ENCODE peak calls at places on chromosomes 16 and 17, in eight cellular contexts. I, Y, W, P, D, M, E and A are unnamed samples.

GRCh38 chr16:81720973-81721907 is 57.9 kb upstream of the PLCG2 start:
- DNase-seq in I (no peak), Y (peak), W (no peak), P (no peak), D (no peak), M (no peak), E (no peak), A (no peak)

GRCh38 chr17:79997004-79997673 is 38.5 kb downstream of the TBC1D16 start:
- DNase-seq in I (peak), Y (no peak), W (no peak), P (peak), D (no peak), M (no peak), E (no peak), A (no peak)

GRCh38 chr17:52157161-52157560 is 1.4 kb downstream of the CA10 start:
- DNase-seq in I (no peak), Y (no peak), W (no peak), P (no peak), D (no peak), M (no peak), E (no peak), A (no peak)

GRCh38 chr17:67377727-67378443 is 804 bp downstream of the PITPNC1 start:
- DNase-seq in I (peak), Y (no peak), W (peak), P (peak), D (peak), M (no peak), E (no peak), A (no peak)

GRCh38 chr17:69425978-69426377 is 11.5 kb downstream of the MAP2K6 start:
- DNase-seq in I (no peak), Y (no peak), W (no peak), P (no peak), D (no peak), M (no peak), E (no peak), A (no peak)

GRCh38 chr17:30363715-30364202 is 15.0 kb upstream of the CPD start:
- DNase-seq in I (peak), Y (peak), W (no peak), P (peak), D (no peak), M (peak), E (no peak), A (peak)

GRCh38 chr17:57597531-57598453 is 147.3 kb downstream of the CCDC182 start:
- DNase-seq in I (peak), Y (peak), W (peak), P (no peak), D (peak), M (peak), E (peak), A (peak)

GRCh38 chr16:78648517-78648916 is 549.1 kb downstream of the WWOX start:
- DNase-seq in I (no peak), Y (no peak), W (no peak), P (no peak), D (no peak), M (no peak), E (peak), A (peak)

GRCh38 chr16:17246974-17247718 is 223.6 kb downstream of the XYLT1 start:
- DNase-seq in I (no peak), Y (no peak), W (no peak), P (no peak), D (no peak), M (no peak), E (no peak), A (no peak)

GRCh38 chr17:41002814-41003213 is 3.1 kb upstream of the KRTAP3-2 start:
- DNase-seq in I (no peak), Y (no peak), W (no peak), P (no peak), D (no peak), M (no peak), E (no peak), A (peak)

GRCh38 chr17:78661092-78661770 is 84.0 kb upstream of the DNAH17 start:
- DNase-seq in I (no peak), Y (no peak), W (peak), P (no peak), D (no peak), M (no peak), E (no peak), A (no peak)

GRCh38 chr16:80804061-80804450 is 342 bp downstream of the CDYL2 start:
- DNase-seq in I (peak), Y (peak), W (no peak), P (peak), D (no peak), M (peak), E (peak), A (peak)

GRCh38 chr16:81798311-81799137 is 19.4 kb downstream of the PLCG2 start:
- DNase-seq in I (no peak), Y (no peak), W (no peak), P (peak), D (no peak), M (no peak), E (no peak), A (no peak)

GRCh38 chr16:74107795-74108610 is 188.6 kb upstream of the PSMD7 start:
- DNase-seq in I (peak), Y (no peak), W (peak), P (peak), D (peak), M (no peak), E (peak), A (no peak)

GRCh38 chr17:8072727-8073461 is 14.6 kb downstream of the ALOX12B start:
- DNase-seq in I (peak), Y (no peak), W (no peak), P (no peak), D (peak), M (no peak), E (no peak), A (no peak)

GRCh38 chr16:65936096-65936495 is 430.4 kb upstream of the CDH5 start:
- DNase-seq in I (no peak), Y (peak), W (no peak), P (no peak), D (no peak), M (no peak), E (no peak), A (no peak)

GRCh38 chr16:11742041-11742535 is 569 bp downstream of the TXNDC11 start:
- DNase-seq in I (peak), Y (no peak), W (peak), P (peak), D (no peak), M (no peak), E (peak), A (no peak)

GRCh38 chr16:48121276-48121675 is 34.5 kb downstream of the ABCC12 start:
- DNase-seq in I (no peak), Y (no peak), W (no peak), P (no peak), D (no peak), M (no peak), E (no peak), A (no peak)

GRCh38 chr16:67926181-67926742 is 5.4 kb downstream of the CTRL start:
- DNase-seq in I (no peak), Y (no peak), W (no peak), P (no peak), D (no peak), M (no peak), E (peak), A (no peak)

GRCh38 chr16:88789593-88789992 is 4.6 kb upstream of the PIEZO1 start:
- DNase-seq in I (no peak), Y (no peak), W (no peak), P (no peak), D (no peak), M (no peak), E (no peak), A (no peak)

GRCh38 chr17:57424777-57425188 is 168.5 kb downstream of the MSI2 start:
- DNase-seq in I (no peak), Y (no peak), W (no peak), P (no peak), D (peak), M (no peak), E (no peak), A (no peak)

GRCh38 chr16:59993101-59993500 is 1259.0 kb upstream of the GOT2 start:
- DNase-seq in I (no peak), Y (no peak), W (no peak), P (no peak), D (no peak), M (no peak), E (no peak), A (no peak)

GRCh38 chr17:63446981-63447687 is 1.0 kb upstream of the CYB561 start:
- DNase-seq in I (peak), Y (no peak), W (peak), P (peak), D (no peak), M (no peak), E (no peak), A (no peak)

GRCh38 chr17:80760501-80760900 is 215.9 kb downstream of the RPTOR start:
- DNase-seq in I (no peak), Y (no peak), W (no peak), P (no peak), D (no peak), M (no peak), E (no peak), A (no peak)

GRCh38 chr16:23301251-23302044 is 654 bp upstream of the SCNN1B start:
- DNase-seq in I (no peak), Y (no peak), W (no peak), P (no peak), D (no peak), M (no peak), E (no peak), A (no peak)

GRCh38 chr16:17930280-17930679 is 406.3 kb downstream of the NPIPA8 start:
- DNase-seq in I (no peak), Y (no peak), W (no peak), P (no peak), D (no peak), M (no peak), E (no peak), A (no peak)

GRCh38 chr17:63071797-63072196 is 105.8 kb downstream of the TANC2 start:
- DNase-seq in I (no peak), Y (no peak), W (no peak), P (no peak), D (no peak), M (no peak), E (no peak), A (no peak)

GRCh38 chr16:27374231-27374793 is 27.7 kb upstream of the IL21R start:
- DNase-seq in I (no peak), Y (no peak), W (no peak), P (no peak), D (no peak), M (no peak), E (peak), A (peak)

GRCh38 chr17:4715071-4715749 is 4.8 kb downstream of the ARRB2 start:
- DNase-seq in I (peak), Y (no peak), W (no peak), P (no peak), D (no peak), M (no peak), E (no peak), A (no peak)

GRCh38 chr16:24748242-24748641 is 18.8 kb downstream of the TNRC6A start:
- DNase-seq in I (no peak), Y (peak), W (no peak), P (no peak), D (no peak), M (peak), E (peak), A (peak)

GRCh38 chr16:75238853-75239371 is 12.5 kb downstream of the BCAR1 start:
- DNase-seq in I (no peak), Y (peak), W (no peak), P (no peak), D (no peak), M (no peak), E (no peak), A (no peak)

GRCh38 chr17:57672971-57673370 is 72.1 kb downstream of the CCDC182 start:
- DNase-seq in I (no peak), Y (no peak), W (no peak), P (no peak), D (no peak), M (no peak), E (no peak), A (no peak)

GRCh38 chr17:65193305-65194293 is 56.4 kb downstream of the RGS9 start:
- DNase-seq in I (no peak), Y (no peak), W (no peak), P (no peak), D (no peak), M (no peak), E (no peak), A (no peak)

GRCh38 chr16:3879258-3879886 is 1.1 kb downstream of the CREBBP start:
- DNase-seq in I (no peak), Y (no peak), W (no peak), P (peak), D (peak), M (no peak), E (no peak), A (no peak)

GRCh38 chr16:49181812-49182211 is 99.8 kb downstream of the CBLN1 start:
- DNase-seq in I (no peak), Y (no peak), W (no peak), P (no peak), D (peak), M (no peak), E (no peak), A (no peak)

GRCh38 chr16:29961479-29962343 is at the start of gene TMEM219:
- DNase-seq in I (peak), Y (peak), W (peak), P (peak), D (peak), M (peak), E (peak), A (peak)

GRCh38 chr16:30736995-30737793 is 11.0 kb upstream of the PHKG2 start:
- DNase-seq in I (no peak), Y (no peak), W (no peak), P (no peak), D (no peak), M (no peak), E (no peak), A (no peak)